ENCODE peak calls at places on chromosomes 12 and 14, in seven cellular contexts. One of them, this sample, is unnamed.

GRCh38 chr12:30797689-30798088 is 42.9 kb upstream of the CAPRIN2 start:
- DNase-seq in DND-41: no peak
- DNase-seq in natural killer cell: no peak
- DNase-seq in BE2C: no peak
- DNase-seq in esophagus squamous epithelium: no peak
- DNase-seq in MM.1S: no peak
- DNase-seq in psoas muscle: no peak
- DNase-seq in this sample: no peak

GRCh38 chr14:73740921-73741326 is 26.7 kb upstream of the PNMA1 start:
- DNase-seq in psoas muscle: peak; percentile 86
- DNase-seq in natural killer cell: no peak
- DNase-seq in MM.1S: no peak
- DNase-seq in esophagus squamous epithelium: no peak
- DNase-seq in BE2C: no peak
- DNase-seq in DND-41: no peak
- DNase-seq in this sample: peak; percentile 56

GRCh38 chr14:32254952-32255679 is 52.0 kb upstream of the RNU6-8 start:
- DNase-seq in DND-41: peak; percentile 71
- DNase-seq in natural killer cell: no peak
- DNase-seq in esophagus squamous epithelium: no peak
- DNase-seq in MM.1S: peak; percentile 43
- DNase-seq in BE2C: peak; percentile 73
- DNase-seq in psoas muscle: peak; percentile 49
- DNase-seq in this sample: peak; percentile 60

GRCh38 chr12:131895640-131896079 is 1.2 kb downstream of the ULK1 start:
- DNase-seq in psoas muscle: no peak
- DNase-seq in MM.1S: no peak
- DNase-seq in BE2C: no peak
- DNase-seq in DND-41: peak; percentile 55
- DNase-seq in esophagus squamous epithelium: no peak
- DNase-seq in natural killer cell: no peak
- DNase-seq in this sample: no peak

GRCh38 chr12:131991816-131992430 is 42.2 kb downstream of the EP400 start:
- DNase-seq in BE2C: no peak
- DNase-seq in natural killer cell: no peak
- DNase-seq in MM.1S: no peak
- DNase-seq in esophagus squamous epithelium: no peak
- DNase-seq in DND-41: no peak
- DNase-seq in psoas muscle: no peak
- DNase-seq in this sample: no peak

GRCh38 chr12:62631531-62632520 is 165.2 kb downstream of the MON2 start:
- DNase-seq in DND-41: no peak
- DNase-seq in esophagus squamous epithelium: no peak
- DNase-seq in natural killer cell: no peak
- DNase-seq in psoas muscle: peak; percentile 55
- DNase-seq in BE2C: peak; percentile 71
- DNase-seq in MM.1S: no peak
- DNase-seq in this sample: peak; percentile 78

GRCh38 chr12:121005346-121005815 is 10.9 kb downstream of the C12orf43 start:
- DNase-seq in natural killer cell: peak; percentile 45
- DNase-seq in MM.1S: peak; percentile 37
- DNase-seq in DND-41: peak; percentile 54
- DNase-seq in BE2C: peak; percentile 58
- DNase-seq in esophagus squamous epithelium: no peak
- DNase-seq in psoas muscle: no peak
- DNase-seq in this sample: peak; percentile 69

GRCh38 chr12:31106101-31106803 is 32.6 kb downstream of the DDX11 start:
- DNase-seq in psoas muscle: no peak
- DNase-seq in DND-41: no peak
- DNase-seq in MM.1S: no peak
- DNase-seq in natural killer cell: no peak
- DNase-seq in esophagus squamous epithelium: no peak
- DNase-seq in BE2C: no peak
- DNase-seq in this sample: no peak

GRCh38 chr14:59305836-59306555 is 117.5 kb downstream of the DAAM1 start:
- DNase-seq in esophagus squamous epithelium: no peak
- DNase-seq in natural killer cell: no peak
- DNase-seq in DND-41: no peak
- DNase-seq in psoas muscle: no peak
- DNase-seq in MM.1S: no peak
- DNase-seq in BE2C: no peak
- DNase-seq in this sample: no peak

GRCh38 chr12:30696486-30696885 is 817 bp upstream of the IPO8 start:
- DNase-seq in esophagus squamous epithelium: no peak
- DNase-seq in natural killer cell: no peak
- DNase-seq in MM.1S: no peak
- DNase-seq in BE2C: no peak
- DNase-seq in psoas muscle: no peak
- DNase-seq in DND-41: no peak
- DNase-seq in this sample: no peak

GRCh38 chr12:112473056-112473455 is 54.3 kb downstream of the PTPN11 start:
- DNase-seq in BE2C: no peak
- DNase-seq in DND-41: no peak
- DNase-seq in natural killer cell: no peak
- DNase-seq in esophagus squamous epithelium: no peak
- DNase-seq in MM.1S: no peak
- DNase-seq in psoas muscle: no peak
- DNase-seq in this sample: no peak

GRCh38 chr12:56657416-56658379 is 11.9 kb upstream of the ATP5F1B start:
- DNase-seq in MM.1S: no peak
- DNase-seq in esophagus squamous epithelium: no peak
- DNase-seq in DND-41: no peak
- DNase-seq in natural killer cell: no peak
- DNase-seq in BE2C: no peak
- DNase-seq in psoas muscle: no peak
- DNase-seq in this sample: no peak

GRCh38 chr12:78293039-78293686 is 462.5 kb downstream of the NAV3 start:
- DNase-seq in BE2C: no peak
- DNase-seq in DND-41: no peak
- DNase-seq in esophagus squamous epithelium: no peak
- DNase-seq in psoas muscle: no peak
- DNase-seq in natural killer cell: no peak
- DNase-seq in MM.1S: no peak
- DNase-seq in this sample: no peak

GRCh38 chr14:57435923-57436322 is 45.5 kb downstream of the NAA30 start:
- DNase-seq in esophagus squamous epithelium: no peak
- DNase-seq in MM.1S: no peak
- DNase-seq in natural killer cell: no peak
- DNase-seq in DND-41: no peak
- DNase-seq in BE2C: no peak
- DNase-seq in psoas muscle: no peak
- DNase-seq in this sample: no peak
- TF ChIP-seq CTCF in esophagus squamous epithelium: no peak
- TF ChIP-seq CTCF in MM.1S: no peak
- TF ChIP-seq CTCF in natural killer cell: no peak
- TF ChIP-seq CTCF in DND-41: no peak
- TF ChIP-seq CTCF in BE2C: no peak
- TF ChIP-seq CTCF in psoas muscle: no peak
- TF ChIP-seq CTCF in this sample: no peak

DNA sequence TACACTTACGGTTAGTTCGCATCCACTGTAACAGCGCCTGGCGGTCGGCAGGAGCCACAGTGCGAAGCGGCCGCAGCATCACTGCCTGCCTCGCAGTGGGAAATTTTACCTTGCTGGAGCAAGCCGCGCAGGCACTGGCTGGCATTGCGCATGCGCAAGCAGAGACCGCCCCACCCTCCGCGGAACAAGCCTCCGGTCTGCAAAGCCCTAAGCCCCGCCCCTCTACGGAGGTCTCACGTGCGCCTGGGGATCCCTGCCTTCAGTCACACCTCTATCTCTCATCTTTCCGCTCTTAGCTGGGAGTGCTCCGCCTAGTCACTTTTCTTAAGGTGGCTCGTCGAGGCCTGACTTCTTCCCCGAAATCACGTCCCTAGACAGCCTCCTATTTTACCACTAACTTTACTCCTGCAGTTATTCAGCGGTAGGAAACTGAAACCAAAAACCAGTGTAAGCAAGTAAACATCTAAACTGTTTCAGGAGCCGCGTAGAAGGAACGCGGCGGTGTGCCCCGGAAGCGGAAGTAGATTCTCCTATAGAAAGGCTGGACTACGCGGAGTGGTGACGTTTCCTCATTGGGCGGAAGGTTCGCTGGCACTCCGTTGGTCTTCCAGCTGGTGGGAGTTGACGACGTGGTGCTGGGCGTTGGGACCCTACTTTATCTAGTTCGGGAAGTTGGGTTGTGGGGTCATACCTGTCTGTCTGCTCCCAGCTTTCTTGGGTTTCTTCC is at the start of gene SRP54:
- DNase-seq in psoas muscle: peak; percentile 98
- DNase-seq in MM.1S: peak; percentile 94
- DNase-seq in DND-41: peak; percentile 99
- DNase-seq in natural killer cell: peak; percentile 99
- DNase-seq in esophagus squamous epithelium: peak; percentile 94
- DNase-seq in BE2C: peak; percentile 100
- DNase-seq in this sample: peak; percentile 99
- TF ChIP-seq CTCF in psoas muscle: peak; percentile 3
- TF ChIP-seq CTCF in MM.1S: no peak
- TF ChIP-seq CTCF in DND-41: peak; percentile 28
- TF ChIP-seq CTCF in natural killer cell: no peak
- TF ChIP-seq CTCF in esophagus squamous epithelium: peak; percentile 17
- TF ChIP-seq CTCF in BE2C: peak; percentile 38
- TF ChIP-seq CTCF in this sample: no peak

GRCh38 chr12:52050771-52051541 is at the start of gene NR4A1:
- DNase-seq in esophagus squamous epithelium: peak; percentile 82
- DNase-seq in psoas muscle: peak; percentile 99
- DNase-seq in BE2C: peak; percentile 96
- DNase-seq in MM.1S: peak; percentile 88
- DNase-seq in natural killer cell: peak; percentile 100
- DNase-seq in DND-41: peak; percentile 87
- DNase-seq in this sample: peak; percentile 99
- TF ChIP-seq CTCF in esophagus squamous epithelium: no peak
- TF ChIP-seq CTCF in psoas muscle: no peak
- TF ChIP-seq CTCF in BE2C: peak; percentile 15
- TF ChIP-seq CTCF in MM.1S: peak; percentile 32
- TF ChIP-seq CTCF in natural killer cell: no peak
- TF ChIP-seq CTCF in DND-41: no peak
- TF ChIP-seq CTCF in this sample: no peak

GRCh38 chr14:103546651-103547454 is 15.6 kb downstream of the BAG5 start:
- DNase-seq in BE2C: peak; percentile 78
- DNase-seq in DND-41: peak; percentile 70
- DNase-seq in esophagus squamous epithelium: no peak
- DNase-seq in natural killer cell: peak; percentile 75
- DNase-seq in MM.1S: peak; percentile 40
- DNase-seq in psoas muscle: peak; percentile 79
- DNase-seq in this sample: peak; percentile 84
- TF ChIP-seq CTCF in BE2C: peak; percentile 89
- TF ChIP-seq CTCF in DND-41: peak; percentile 97
- TF ChIP-seq CTCF in esophagus squamous epithelium: peak; percentile 80
- TF ChIP-seq CTCF in natural killer cell: peak; percentile 91
- TF ChIP-seq CTCF in MM.1S: peak; percentile 61
- TF ChIP-seq CTCF in psoas muscle: peak; percentile 93
- TF ChIP-seq CTCF in this sample: peak; percentile 88